ENCODE peak calls at places on chromosomes 2 and 18, in five cellular contexts. O is H4, P is PC-9, F is EL, J is left cardiac atrium. Z is an unnamed sample.

GRCh38 chr2:175834472-175834871 is 167.6 kb downstream of the LNPK start:
- DNase-seq in O (no peak), P (no peak), F (no peak), J (no peak), Z (no peak)

GRCh38 chr2:201466050-201466660 is 14.6 kb downstream of the STRADB start:
- DNase-seq in O (no peak), P (peak), F (peak), J (no peak), Z (no peak)

GRCh38 chr2:72788756-72789155 is 37.1 kb downstream of the EXOC6B start:
- DNase-seq in O (no peak), P (no peak), F (peak), J (peak), Z (no peak)

GRCh38 chr2:190477563-190478454 is 56.7 kb downstream of the NEMP2 start:
- DNase-seq in O (no peak), P (no peak), F (no peak), J (no peak), Z (no peak)

GRCh38 chr2:24543252-24543651 is 52.2 kb downstream of the NCOA1 start:
- DNase-seq in O (no peak), P (no peak), F (no peak), J (no peak), Z (no peak)

GRCh38 chr2:43293744-43294695 is 67.6 kb upstream of the ZFP36L2 start:
- DNase-seq in O (peak), P (peak), F (peak), J (no peak), Z (no peak)

GRCh38 chr2:73223821-73224220 is 9.2 kb downstream of the PRADC1 start:
- DNase-seq in O (no peak), P (no peak), F (no peak), J (no peak), Z (no peak)

GRCh38 chr2:176653856-176654443 is 384.7 kb downstream of the MTX2 start:
- DNase-seq in O (peak), P (no peak), F (peak), J (peak), Z (peak)

GRCh38 chr18:67068608-67069007 is 447.9 kb downstream of the DSEL start:
- DNase-seq in O (no peak), P (no peak), F (no peak), J (no peak), Z (no peak)

GRCh38 chr2:177187631-177188312 is 24.8 kb upstream of the HNRNPA3 start:
- DNase-seq in O (peak), P (peak), F (peak), J (no peak), Z (no peak)

GRCh38 chr18:13407484-13407883 is 188.9 kb downstream of the LDLRAD4 start:
- DNase-seq in O (no peak), P (no peak), F (no peak), J (no peak), Z (no peak)

GRCh38 chr2:45975752-45976517 is 321.3 kb upstream of the EPAS1 start:
- DNase-seq in O (no peak), P (no peak), F (no peak), J (no peak), Z (no peak)

GRCh38 chr18:68721681-68722583 is 7.0 kb upstream of the TMX3 start:
- DNase-seq in O (no peak), P (no peak), F (no peak), J (no peak), Z (no peak)

GRCh38 chr2:108403494-108403893 is 25.7 kb downstream of the SULT1C4 start:
- DNase-seq in O (peak), P (no peak), F (peak), J (no peak), Z (no peak)

GRCh38 chr2:240894836-240895558 is 959 bp downstream of the MAB21L4 start:
- DNase-seq in O (no peak), P (no peak), F (no peak), J (no peak), Z (no peak)

GRCh38 chr2:143833258-143833657 is 686.7 kb downstream of the ZEB2 start:
- DNase-seq in O (no peak), P (no peak), F (no peak), J (no peak), Z (no peak)

GRCh38 chr2:24238158-24238557 is 63.3 kb downstream of the FAM228A start:
- DNase-seq in O (no peak), P (no peak), F (no peak), J (no peak), Z (no peak)

GRCh38 chr2:187138240-187138639 is 289.3 kb upstream of the ZSWIM2 start:
- DNase-seq in O (peak), P (no peak), F (peak), J (peak), Z (no peak)

GRCh38 chr2:104852161-104852689 is 1.7 kb upstream of the POU3F3 start:
- DNase-seq in O (peak), P (no peak), F (no peak), J (no peak), Z (no peak)

GRCh38 chr2:201761101-201761500 is 19.6 kb downstream of the ALS2 start:
- DNase-seq in O (no peak), P (no peak), F (no peak), J (no peak), Z (no peak)

GRCh38 chr2:173965372-173966025 is at the start of gene SP3:
- DNase-seq in O (peak), P (peak), F (peak), J (peak), Z (peak)

GRCh38 chr2:239892480-239893235 is 132.5 kb downstream of the NDUFA10 start:
- DNase-seq in O (no peak), P (no peak), F (no peak), J (no peak), Z (no peak)

GRCh38 chr2:201507725-201508124 is 56.2 kb downstream of the STRADB start:
- DNase-seq in O (no peak), P (no peak), F (no peak), J (no peak), Z (no peak)

GRCh38 chr18:21105936-21106335 is 5.7 kb downstream of the ROCK1 start:
- DNase-seq in O (no peak), P (no peak), F (no peak), J (no peak), Z (no peak)

GRCh38 chr2:236769981-236770671 is 200.5 kb downstream of the ACKR3 start:
- DNase-seq in O (peak), P (peak), F (peak), J (no peak), Z (no peak)

GRCh38 chr2:207993141-207993763 is 32.1 kb downstream of the PLEKHM3 start:
- DNase-seq in O (no peak), P (peak), F (peak), J (no peak), Z (no peak)

GRCh38 chr2:50513724-50514123 is 518.2 kb downstream of the NRXN1 start:
- DNase-seq in O (no peak), P (no peak), F (no peak), J (no peak), Z (no peak)

GRCh38 chr2:61125798-61126197 is 36.2 kb upstream of the C2orf74 start:
- DNase-seq in O (no peak), P (no peak), F (no peak), J (no peak), Z (no peak)

Z was measured in body of pancreas.